ENCODE peak calls at places on chromosome 3, in six cellular contexts. W is GM12865; A is spleen; X is effector CD4-positive, alpha-beta T cell; S is activated naive CD4-positive, alpha-beta T cell treated with anti-CD3 and anti-CD28 coated beads for 36 hours; O is NAMALWA. P is an unnamed sample.

GRCh38 chr3:187811580-187812250 is 66.4 kb upstream of the BCL6 start:
- DNase-seq in A (no peak), O (no peak), S (no peak), W (no peak), X (no peak), P (no peak)

GRCh38 chr3:178699810-178700209 is 163.6 kb downstream of the KCNMB2 start:
- DNase-seq in W (peak; percentile 43), A (no peak), S (no peak), O (no peak), X (no peak), P (no peak)

GRCh38 chr3:173733029-173733652 is 335.6 kb downstream of the NLGN1 start:
- DNase-seq in X (no peak), S (no peak), W (peak; percentile 7), A (no peak), O (peak; percentile 42), P (no peak)

GRCh38 chr3:31391150-31391549 is 141.6 kb upstream of the STT3B start:
- DNase-seq in X (no peak), O (no peak), S (no peak), W (peak; percentile 36), A (no peak), P (no peak)

GRCh38 chr3:127587876-127588275 is 2.7 kb downstream of the TPRA1 start:
- DNase-seq in W (peak; percentile 29), A (no peak), X (no peak), S (no peak), O (no peak), P (no peak)

GRCh38 chr3:50296721-50297383 is 2.4 kb downstream of the HYAL3 start:
- DNase-seq in X (no peak), O (no peak), A (no peak), W (peak; percentile 5), S (no peak), P (no peak)

GRCh38 chr3:152550284-152550683 is 281.6 kb downstream of the MBNL1 start:
- DNase-seq in S (no peak), O (no peak), X (no peak), A (no peak), W (no peak), P (no peak)

GRCh38 chr3:189195302-189195701 is 23.5 kb downstream of the TPRG1 start:
- DNase-seq in X (no peak), S (peak; percentile 6), A (no peak), W (peak; percentile 3), O (peak; percentile 41), P (no peak)

GRCh38 chr3:189766416-189766815 is 135.2 kb downstream of the TP63 start:
- DNase-seq in A (no peak), W (no peak), O (no peak), S (no peak), X (no peak), P (no peak)

GRCh38 chr3:127170794-127171193 is 22.1 kb upstream of the PRR23E start:
- DNase-seq in O (no peak), W (no peak), S (no peak), X (no peak), A (no peak), P (no peak)

GRCh38 chr3:119352235-119352634 is 58.1 kb downstream of the ARHGAP31 start:
- DNase-seq in S (peak; percentile 71), X (peak; percentile 17), A (no peak), O (peak; percentile 52), W (peak; percentile 89), P (peak; percentile 53)

GRCh38 chr3:81302045-81302444 is 459.4 kb downstream of the GBE1 start:
- DNase-seq in O (peak; percentile 46), W (peak; percentile 48), S (peak; percentile 26), A (no peak), X (no peak), P (no peak)

GRCh38 chr3:30319713-30320112 is 286.7 kb upstream of the TGFBR2 start:
- DNase-seq in A (peak; percentile 27), X (peak; percentile 14), W (peak; percentile 17), S (peak; percentile 67), O (peak; percentile 60), P (peak; percentile 6)

GRCh38 chr3:125141596-125142417 is 70.7 kb downstream of the SLC12A8 start:
- DNase-seq in A (peak; percentile 95), W (peak; percentile 96), S (peak; percentile 84), O (no peak), X (peak; percentile 38), P (peak; percentile 57)

GRCh38 chr3:117150628-117151027 is 441.0 kb downstream of the TUSC7 start:
- DNase-seq in A (no peak), S (no peak), O (no peak), W (no peak), X (no peak), P (no peak)

GRCh38 chr3:57810471-57811144 is 54.5 kb downstream of the SLMAP start:
- DNase-seq in O (no peak), X (no peak), W (no peak), S (no peak), A (no peak), P (no peak)

GRCh38 chr3:79976466-79976865 is 208.7 kb upstream of the ROBO1 start:
- DNase-seq in A (no peak), S (no peak), O (no peak), W (no peak), X (no peak), P (no peak)

P was measured in CD8-positive, alpha-beta T cell.